ENCODE peak calls at places on chromosomes 6 and 20, in four cellular contexts. One of them, this sample, is unnamed. For H3K27me3, the result is how much of the 10 kb centered on the place peaks cover.

GRCh38 chr20:61573415-61574305 is 321.6 kb downstream of the CDH4 start:
- DNase-seq in HepG2: no peak
- DNase-seq in HCT116: no peak
- DNase-seq in K562: no peak
- DNase-seq in this sample: no peak

GRCh38 chr6:50187212-50188055 is 137.7 kb upstream of the DEFB112 start:
- DNase-seq in HepG2: no peak
- DNase-seq in HCT116: no peak
- DNase-seq in K562: no peak
- DNase-seq in this sample: no peak

GRCh38 chr20:4585104-4585753 is 136.5 kb upstream of the PRND start:
- DNase-seq in HepG2: no peak
- DNase-seq in HCT116: no peak
- DNase-seq in K562: no peak
- DNase-seq in this sample: no peak

GRCh38 chr6:49826743-49827406 is 39.5 kb downstream of the CRISP1 start:
- DNase-seq in HepG2: no peak
- DNase-seq in HCT116: no peak
- DNase-seq in K562: no peak
- DNase-seq in this sample: no peak

GRCh38 chr6:83220121-83220520 is 27.0 kb downstream of the RWDD2A start:
- DNase-seq in HepG2: no peak
- DNase-seq in HCT116: no peak
- DNase-seq in K562: no peak
- DNase-seq in this sample: no peak

GRCh38 chr20:19734811-19735210 is 23.2 kb upstream of the RIN2 start:
- DNase-seq in HepG2: no peak
- DNase-seq in HCT116: no peak
- DNase-seq in K562: no peak
- DNase-seq in this sample: no peak

GRCh38 chr6:15132854-15133670 is 112.8 kb upstream of the JARID2 start:
- DNase-seq in HepG2: peak
- DNase-seq in HCT116: peak
- DNase-seq in K562: no peak
- DNase-seq in this sample: peak

GRCh38 chr20:48455606-48456360 is 372.0 kb downstream of the PREX1 start:
- DNase-seq in HepG2: no peak
- DNase-seq in HCT116: no peak
- DNase-seq in K562: no peak
- DNase-seq in this sample: no peak

GRCh38 chr20:1943267-1944002 is 48.2 kb downstream of the SIRPA start:
- DNase-seq in HepG2: peak
- DNase-seq in HCT116: no peak
- DNase-seq in K562: no peak
- DNase-seq in this sample: no peak

GRCh38 chr6:25366785-25367657 is 87.8 kb downstream of the CARMIL1 start:
- DNase-seq in HepG2: no peak
- DNase-seq in HCT116: no peak
- DNase-seq in K562: no peak
- DNase-seq in this sample: no peak

GRCh38 chr6:50047026-50047425 is 2.7 kb downstream of the DEFB112 start:
- DNase-seq in HepG2: no peak
- DNase-seq in HCT116: no peak
- DNase-seq in K562: no peak
- DNase-seq in this sample: no peak

GRCh38 chr6:110529355-110529754 is 52.9 kb upstream of the SLC22A16 start:
- DNase-seq in HepG2: no peak
- DNase-seq in HCT116: no peak
- DNase-seq in K562: no peak
- DNase-seq in this sample: no peak

GRCh38 chr6:44675449-44675848 is 287.9 kb downstream of the CDC5L start:
- DNase-seq in HepG2: no peak
- DNase-seq in HCT116: no peak
- DNase-seq in K562: no peak
- DNase-seq in this sample: no peak

GRCh38 chr6:45421700-45422540 is 44.2 kb upstream of the SUPT3H start:
- DNase-seq in HepG2: peak
- DNase-seq in HCT116: no peak
- DNase-seq in K562: peak
- DNase-seq in this sample: no peak

GRCh38 chr6:68873236-68873635 is 238.2 kb downstream of the ADGRB3 start:
- DNase-seq in HepG2: no peak
- DNase-seq in HCT116: no peak
- DNase-seq in K562: no peak
- DNase-seq in this sample: no peak

GRCh38 chr6:157323114-157323923 is at the start of gene TMEM242:
- DNase-seq in HepG2: peak
- DNase-seq in HCT116: peak
- DNase-seq in K562: peak
- DNase-seq in this sample: peak

GRCh38 chr6:105484238-105485161 is 81.6 kb upstream of the PREP start:
- DNase-seq in HepG2: peak
- DNase-seq in HCT116: peak
- DNase-seq in K562: peak
- DNase-seq in this sample: peak

GRCh38 chr20:48631114-48632016 is 196.4 kb downstream of the PREX1 start:
- DNase-seq in HepG2: no peak
- DNase-seq in HCT116: no peak
- DNase-seq in K562: no peak
- DNase-seq in this sample: no peak

GRCh38 chr6:10759312-10759839 is 11.8 kb downstream of the TMEM14B start:
- DNase-seq in HepG2: peak
- DNase-seq in HCT116: peak
- DNase-seq in K562: peak
- DNase-seq in this sample: peak

GRCh38 chr20:56796345-56796744 is 167.2 kb downstream of the TFAP2C start:
- DNase-seq in HepG2: no peak
- DNase-seq in HCT116: no peak
- DNase-seq in K562: no peak
- DNase-seq in this sample: no peak

GRCh38 chr6:34602318-34603111 is 46.4 kb upstream of the SPDEF start:
- DNase-seq in HepG2: peak
- DNase-seq in HCT116: no peak
- DNase-seq in K562: no peak
- DNase-seq in this sample: no peak

GRCh38 chr20:20744170-20744725 is 31.8 kb upstream of the RALGAPA2 start:
- DNase-seq in HepG2: peak
- DNase-seq in HCT116: no peak
- DNase-seq in K562: no peak
- DNase-seq in this sample: no peak

GRCh38 chr6:109767961-109768360 is 76.9 kb downstream of the FIG4 start:
- DNase-seq in HepG2: no peak
- DNase-seq in HCT116: no peak
- DNase-seq in K562: no peak
- DNase-seq in this sample: no peak

GRCh38 chr6:87939776-87940175 is 107.9 kb upstream of the SPACA1 start:
- DNase-seq in HepG2: no peak
- DNase-seq in HCT116: no peak
- DNase-seq in K562: no peak
- DNase-seq in this sample: no peak

GRCh38 chr20:1624811-1625690 is 5.2 kb upstream of the SIRPB1 start:
- DNase-seq in HepG2: no peak
- DNase-seq in HCT116: no peak
- DNase-seq in K562: no peak
- DNase-seq in this sample: no peak

GRCh38 chr20:17904027-17904426 is 64.6 kb downstream of the SNX5 start:
- DNase-seq in HepG2: no peak
- DNase-seq in HCT116: no peak
- DNase-seq in K562: no peak
- DNase-seq in this sample: no peak

GRCh38 chr6:127342946-127343752 is at the start of gene ECHDC1:
- DNase-seq in HepG2: peak
- DNase-seq in HCT116: peak
- DNase-seq in K562: peak
- DNase-seq in this sample: peak

GRCh38 chr6:13338038-13338437 is 9.7 kb upstream of the TBC1D7 start:
- DNase-seq in HepG2: no peak
- DNase-seq in HCT116: no peak
- DNase-seq in K562: no peak
- DNase-seq in this sample: no peak

GRCh38 chr20:50308513-50309279 is 118.1 kb downstream of the CEBPB start:
- DNase-seq in HepG2: peak
- DNase-seq in HCT116: peak
- DNase-seq in K562: peak
- DNase-seq in this sample: peak

GRCh38 chr6:117906905-117907599 is at the start of gene SLC35F1:
- DNase-seq in HepG2: peak
- DNase-seq in HCT116: no peak
- DNase-seq in K562: peak
- DNase-seq in this sample: no peak

GRCh38 chr6:168678177-168678576 is 237.2 kb downstream of the SMOC2 start:
- DNase-seq in HepG2: no peak
- DNase-seq in HCT116: peak
- DNase-seq in K562: no peak
- DNase-seq in this sample: no peak
- H3K4me3 ChIP-seq in HepG2: no peak
- H3K4me3 ChIP-seq in HCT116: no peak
- H3K4me3 ChIP-seq in K562: no peak
- H3K4me3 ChIP-seq in this sample: no peak

GRCh38 chr6:136410201-136411027 is 120.8 kb upstream of the BCLAF1 start:
- DNase-seq in HepG2: no peak
- DNase-seq in HCT116: no peak
- DNase-seq in K562: no peak
- DNase-seq in this sample: no peak
- TF ChIP-seq TCF7L2 in HepG2: no peak
- TF ChIP-seq TCF7L2 in HCT116: no peak
- TF ChIP-seq TCF7L2 in K562: no peak
- TF ChIP-seq TCF7L2 in this sample: no peak

GRCh38 chr6:37524919-37525318 is 25.2 kb upstream of the CCDC167 start:
- DNase-seq in HepG2: no peak
- DNase-seq in HCT116: no peak
- DNase-seq in K562: no peak
- DNase-seq in this sample: no peak
- H3K27me3 ChIP-seq in HepG2: under half
- H3K27me3 ChIP-seq in HCT116: under half
- H3K27me3 ChIP-seq in K562: under half
- H3K27me3 ChIP-seq in this sample: under half

GRCh38 chr6:133368664-133369063 is 127.5 kb downstream of the EYA4 start:
- DNase-seq in HepG2: peak
- DNase-seq in HCT116: peak
- DNase-seq in K562: no peak
- DNase-seq in this sample: no peak
- H3K4me3 ChIP-seq in HepG2: no peak
- H3K4me3 ChIP-seq in HCT116: no peak
- H3K4me3 ChIP-seq in K562: no peak
- H3K4me3 ChIP-seq in this sample: no peak

This sample was measured in Panc1.